ENCODE peak calls at places on chromosome 22, in five cellular contexts. N, S, G, O and F are unnamed samples.

GRCh38 chr22:44532466-44533025 is 34.5 kb upstream of the RTL6 start:
- DNase-seq in N (no peak), S (no peak), G (no peak), O (no peak), F (no peak)

GRCh38 chr22:48378673-48379072 is 1449.0 kb downstream of the BRD1 start:
- DNase-seq in N (no peak), S (no peak), G (no peak), O (no peak), F (no peak)

GRCh38 chr22:23675502-23676415 is 15.1 kb upstream of the RGL4 start:
- DNase-seq in N (no peak), S (no peak), G (no peak), O (no peak), F (no peak)

GRCh38 chr22:18056161-18056666 is 21.6 kb upstream of the PEX26 start:
- DNase-seq in N (peak), S (peak), G (no peak), O (no peak), F (peak)

GRCh38 chr22:42955087-42955630 is 59.8 kb downstream of the PACSIN2 start:
- DNase-seq in N (no peak), S (no peak), G (no peak), O (no peak), F (no peak)

GRCh38 chr22:30235687-30236170 is 10.8 kb downstream of the LIF start:
- DNase-seq in N (peak), S (no peak), G (no peak), O (no peak), F (peak)

GRCh38 chr22:42855726-42856125 is 1.3 kb downstream of the ARFGAP3 start:
- DNase-seq in N (no peak), S (no peak), G (no peak), O (no peak), F (no peak)

GRCh38 chr22:45064313-45065268 is 54.8 kb upstream of the PHF21B start:
- DNase-seq in N (no peak), S (no peak), G (peak), O (peak), F (peak)

GRCh38 chr22:48438096-48438495 is 1389.6 kb downstream of the BRD1 start:
- DNase-seq in N (no peak), S (no peak), G (no peak), O (no peak), F (no peak)

GRCh38 chr22:49803134-49803533 is 24.5 kb downstream of the BRD1 start:
- DNase-seq in N (no peak), S (no peak), G (no peak), O (no peak), F (no peak)

GRCh38 chr22:44721206-44721605 is 19.2 kb downstream of the PRR5 start:
- DNase-seq in N (no peak), S (no peak), G (no peak), O (no peak), F (no peak)

GRCh38 chr22:38017272-38017920 is 33.0 kb upstream of the SOX10 start:
- DNase-seq in N (no peak), S (no peak), G (no peak), O (no peak), F (peak)

GRCh38 chr22:23789638-23790037 is 2.9 kb downstream of the SMARCB1 start:
- DNase-seq in N (no peak), S (peak), G (no peak), O (no peak), F (no peak)

GRCh38 chr22:16967453-16968217 is 40.4 kb downstream of the GAB4 start:
- DNase-seq in N (no peak), S (no peak), G (no peak), O (no peak), F (no peak)

GRCh38 chr22:30261134-30261533 is 5.5 kb downstream of the OSM start:
- DNase-seq in N (peak), S (no peak), G (no peak), O (no peak), F (no peak)

GRCh38 chr22:49999901-50000586 is 12.5 kb downstream of the IL17REL start:
- DNase-seq in N (no peak), S (peak), G (no peak), O (no peak), F (no peak)

GRCh38 chr22:31271485-31271884 is 20.8 kb downstream of the PIK3IP1 start:
- DNase-seq in N (no peak), S (no peak), G (no peak), O (no peak), F (no peak)

GRCh38 chr22:42724062-42724461 is 3.4 kb upstream of the A4GALT start:
- DNase-seq in N (no peak), S (no peak), G (no peak), O (no peak), F (no peak)

GRCh38 chr22:33803371-33803770 is 116.9 kb downstream of the LARGE1 start:
- DNase-seq in N (peak), S (no peak), G (no peak), O (no peak), F (peak)

GRCh38 chr22:17064498-17065100 is 20.2 kb upstream of the IL17RA start:
- DNase-seq in N (no peak), S (no peak), G (no peak), O (no peak), F (no peak)

GRCh38 chr22:33555814-33556522 is 364.3 kb downstream of the LARGE1 start:
- DNase-seq in N (no peak), S (no peak), G (no peak), O (no peak), F (no peak)

GRCh38 chr22:43993072-43993760 is 30.9 kb upstream of the PARVB start:
- DNase-seq in N (peak), S (peak), G (peak), O (peak), F (peak)

GRCh38 chr22:45896961-45897538 is 79.9 kb downstream of the WNT7B start:
- DNase-seq in N (no peak), S (no peak), G (no peak), O (no peak), F (no peak)

GRCh38 chr22:46971141-46971775 is 208.8 kb downstream of the TBC1D22A start:
- DNase-seq in N (no peak), S (peak), G (no peak), O (no peak), F (peak)

GRCh38 chr22:26624788-26625187 is 3.0 kb downstream of the CRYBA4 start:
- DNase-seq in N (no peak), S (no peak), G (no peak), O (no peak), F (no peak)

GRCh38 chr22:35384567-35384966 is 3.7 kb downstream of the HMOX1 start:
- DNase-seq in N (no peak), S (no peak), G (no peak), O (no peak), F (no peak)

GRCh38 chr22:22856885-22857606 is 30.6 kb upstream of the IGLL5 start:
- DNase-seq in N (no peak), S (no peak), G (no peak), O (no peak), F (no peak)

GRCh38 chr22:20494978-20495860 is at the start of gene KLHL22:
- DNase-seq in N (no peak), S (peak), G (peak), O (no peak), F (peak)
- TF ChIP-seq RCOR1 in N (no peak), S (no peak), G (no peak), O (no peak), F (no peak)

GRCh38 chr22:27671413-27671721 is 130.2 kb downstream of the MN1 start:
- DNase-seq in N (no peak), S (no peak), G (no peak), O (no peak), F (no peak)

GRCh38 chr22:27667121-27667843 is 134.3 kb downstream of the MN1 start:
- DNase-seq in N (no peak), S (no peak), G (no peak), O (no peak), F (no peak)

GRCh38 chr22:27670701-27671412 is 130.7 kb downstream of the MN1 start:
- DNase-seq in N (no peak), S (no peak), G (peak), O (no peak), F (no peak)

GRCh38 chr22:27669798-27670599 is 131.6 kb downstream of the MN1 start:
- DNase-seq in N (peak), S (no peak), G (peak), O (no peak), F (no peak)

DNA sequence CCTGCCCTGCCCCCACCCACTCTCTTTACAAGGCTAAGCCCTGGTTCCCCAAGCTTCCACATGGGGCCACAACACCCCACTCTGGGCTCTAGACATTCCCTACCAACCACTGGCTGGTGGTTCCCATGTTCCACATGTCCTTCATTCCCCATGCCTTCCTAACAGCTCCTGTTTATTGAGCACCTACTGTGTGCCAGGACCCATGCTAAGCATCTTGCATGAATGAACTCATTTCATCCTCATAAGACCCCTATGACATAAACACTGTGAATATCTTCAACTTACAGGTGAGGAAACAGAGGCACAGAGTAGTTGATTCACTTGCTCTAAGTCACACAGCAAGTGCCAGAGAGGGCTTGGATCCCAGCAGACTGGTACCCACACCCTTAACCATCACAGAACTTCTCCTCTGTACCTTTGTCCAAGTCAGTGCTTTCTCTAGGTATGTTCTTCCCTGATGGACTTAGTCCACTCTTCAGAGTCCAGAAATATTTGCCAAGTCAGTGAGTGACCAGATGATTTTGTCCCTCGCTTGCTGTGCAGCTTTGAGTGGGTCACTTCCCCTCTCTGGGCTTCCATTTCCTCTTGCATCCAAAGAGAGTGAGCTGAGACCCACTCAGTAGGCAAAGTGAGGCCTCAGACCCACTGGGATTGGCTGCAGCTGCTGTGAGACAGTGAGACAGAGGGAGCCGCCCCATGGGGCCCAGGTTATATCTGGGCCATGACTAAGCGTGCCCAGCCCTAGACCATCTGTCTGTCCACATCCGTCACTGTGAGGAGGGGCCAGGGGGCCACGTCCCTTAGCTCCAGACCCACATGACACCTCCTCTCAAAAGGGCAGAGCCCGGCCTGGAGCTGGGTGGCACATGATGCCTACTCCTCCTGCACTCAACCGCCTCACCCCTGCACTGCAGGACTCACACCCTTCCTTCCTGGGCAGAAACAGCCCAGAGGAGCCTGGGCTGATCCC is 132.4 kb downstream of the MN1 start:
- DNase-seq in N (peak), S (no peak), G (peak), O (no peak), F (peak)
- TF ChIP-seq RCOR1 in N (no peak), S (no peak), G (no peak), O (no peak), F (no peak)

GRCh38 chr22:36612458-36612857 is 83.5 kb upstream of the EIF3D start:
- DNase-seq in N (no peak), S (no peak), G (no peak), O (no peak), F (peak)

GRCh38 chr22:36608987-36609386 is 80.0 kb upstream of the EIF3D start:
- DNase-seq in N (no peak), S (no peak), G (no peak), O (no peak), F (no peak)

GRCh38 chr22:36610056-36610455 is 81.1 kb upstream of the EIF3D start:
- DNase-seq in N (no peak), S (no peak), G (no peak), O (no peak), F (no peak)

GRCh38 chr22:36611241-36611976 is 82.4 kb upstream of the EIF3D start:
- DNase-seq in N (no peak), S (no peak), G (no peak), O (no peak), F (no peak)

GRCh38 chr22:36610567-36610966 is 81.6 kb upstream of the EIF3D start:
- DNase-seq in N (no peak), S (no peak), G (no peak), O (no peak), F (no peak)
- TF ChIP-seq RCOR1 in N (no peak), S (no peak), G (no peak), O (no peak), F (no peak)

DNA sequence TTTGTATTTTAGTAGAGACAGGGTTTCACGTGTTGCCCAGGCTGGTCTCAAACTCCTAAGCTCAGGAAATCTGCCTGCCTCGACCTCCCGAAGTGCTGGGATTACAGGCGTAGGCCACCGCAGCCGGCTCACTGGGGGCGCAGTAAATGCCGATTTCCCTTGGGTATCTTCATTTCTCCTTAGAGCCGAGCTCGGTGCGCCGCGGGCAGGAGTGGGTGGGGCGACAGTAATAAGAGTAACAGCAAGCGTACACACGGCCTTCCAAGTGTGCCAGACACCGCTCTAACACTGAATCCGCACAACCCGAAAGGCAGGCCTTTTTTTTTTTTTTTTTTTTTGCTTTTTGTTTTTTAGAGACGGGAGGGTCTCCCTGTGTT is 511 bp upstream of the ADSL start:
- DNase-seq in N (no peak), S (peak), G (peak), O (no peak), F (no peak)
- TF ChIP-seq RCOR1 in N (no peak), S (no peak), G (no peak), O (no peak), F (no peak)

GRCh38 chr22:39634530-39635399 is 64.2 kb downstream of the CACNA1I start:
- DNase-seq in N (peak), S (no peak), G (peak), O (no peak), F (peak)
- TF ChIP-seq RCOR1 in N (no peak), S (no peak), G (no peak), O (no peak), F (no peak)